ENCODE peak calls at places on chromosome 6, in four cellular contexts. X is nephron progenitor cell, F is thoracic aorta, A is ovary. V is an unnamed sample.

GRCh38 chr6:43803783-43804549 is 34.0 kb downstream of the VEGFA start:
- DNase-seq in X (no peak), F (no peak), A (no peak), V (peak)

GRCh38 chr6:13992417-13993055 is 67.8 kb downstream of the RNF182 start:
- DNase-seq in X (no peak), F (no peak), A (no peak), V (peak)

GRCh38 chr6:84707161-84707560 is 57.2 kb downstream of the TBX18 start:
- DNase-seq in X (no peak), F (no peak), A (no peak), V (no peak)

GRCh38 chr6:31041372-31041974 is 31.2 kb downstream of the MUC22 start:
- DNase-seq in X (no peak), F (no peak), A (no peak), V (no peak)

GRCh38 chr6:151021878-151022277 is 156.4 kb downstream of the MTHFD1L start:
- DNase-seq in X (no peak), F (no peak), A (peak), V (peak)

GRCh38 chr6:48111143-48111506 is at the start of gene PTCHD4:
- DNase-seq in X (no peak), F (no peak), A (no peak), V (peak)

GRCh38 chr6:7758456-7758855 is 32.6 kb downstream of the BMP6 start:
- DNase-seq in X (no peak), F (no peak), A (peak), V (peak)

GRCh38 chr6:31493875-31494694 is 3.9 kb upstream of the MICB start:
- DNase-seq in X (peak), F (peak), A (peak), V (peak)

GRCh38 chr6:13462380-13463326 is 24.7 kb downstream of the GFOD1 start:
- DNase-seq in X (no peak), F (no peak), A (no peak), V (peak)

GRCh38 chr6:108726726-108727339 is 121.4 kb upstream of the ARMC2 start:
- DNase-seq in X (no peak), F (no peak), A (no peak), V (no peak)

GRCh38 chr6:9205645-9206044 is 770.3 kb upstream of the SLC35B3 start:
- DNase-seq in X (no peak), F (no peak), A (no peak), V (no peak)

GRCh38 chr6:124964764-124965105 is 2.5 kb downstream of the RNF217 start:
- DNase-seq in X (no peak), F (no peak), A (no peak), V (no peak)

GRCh38 chr6:4413073-4413472 is 277.7 kb upstream of the ECI2 start:
- DNase-seq in X (no peak), F (no peak), A (no peak), V (peak)

GRCh38 chr6:35019171-35019570 is 122.0 kb downstream of the TCP11 start:
- DNase-seq in X (no peak), F (no peak), A (no peak), V (no peak)

GRCh38 chr6:153872946-153873345 is 166.1 kb upstream of the OPRM1 start:
- DNase-seq in X (no peak), F (no peak), A (no peak), V (peak)

GRCh38 chr6:11331136-11331535 is 98.7 kb upstream of the NEDD9 start:
- DNase-seq in X (no peak), F (no peak), A (no peak), V (no peak)

GRCh38 chr6:159788757-159789376 is 535 bp downstream of the TCP1 start:
- DNase-seq in X (peak), F (no peak), A (no peak), V (peak)

GRCh38 chr6:109165392-109165964 is 70.2 kb downstream of the CEP57L1 start:
- DNase-seq in X (peak), F (no peak), A (no peak), V (peak)

GRCh38 chr6:109202409-109203264 is 107.3 kb downstream of the CEP57L1 start:
- DNase-seq in X (no peak), F (no peak), A (no peak), V (no peak)

GRCh38 chr6:3996349-3996748 is 82.6 kb downstream of the FAM217A start:
- DNase-seq in X (no peak), F (no peak), A (no peak), V (no peak)

GRCh38 chr6:159807150-159807859 is 7.2 kb downstream of the PNLDC1 start:
- DNase-seq in X (no peak), F (no peak), A (no peak), V (peak)

GRCh38 chr6:90082847-90083246 is 188.6 kb downstream of the GJA10 start:
- DNase-seq in X (no peak), F (no peak), A (no peak), V (no peak)

GRCh38 chr6:90088009-90088408 is 193.7 kb downstream of the GJA10 start:
- DNase-seq in X (no peak), F (no peak), A (no peak), V (peak)

GRCh38 chr6:90083891-90084290 is 189.6 kb downstream of the GJA10 start:
- DNase-seq in X (no peak), F (no peak), A (no peak), V (no peak)

GRCh38 chr6:90087103-90087833 is 193.0 kb downstream of the GJA10 start:
- DNase-seq in X (no peak), F (no peak), A (no peak), V (peak)

DNA sequence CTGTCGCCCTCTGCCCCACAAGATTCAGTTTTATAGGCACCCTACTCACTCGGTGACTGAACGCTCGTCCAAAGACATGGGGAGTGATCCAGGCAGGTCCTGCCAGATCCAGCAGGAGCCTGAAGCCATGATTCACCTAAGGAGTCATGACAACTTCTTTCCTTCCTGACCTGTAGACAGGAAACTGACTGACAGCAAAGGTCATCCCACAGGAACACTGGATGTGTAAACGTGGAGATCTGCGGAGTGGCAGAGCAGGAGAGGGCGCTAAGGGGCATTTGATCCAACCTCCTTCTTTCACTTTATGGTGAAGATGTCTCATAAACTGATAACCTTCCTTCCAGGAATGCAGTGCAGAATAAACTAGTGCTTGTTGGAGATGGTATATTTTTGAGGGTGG is 192.2 kb downstream of the GJA10 start:
- DNase-seq in X (no peak), F (no peak), A (no peak), V (no peak)
- TF ChIP-seq CTCF in X (no peak), F (no peak), A (no peak), V (no peak)

GRCh38 chr6:33575211-33575610 is 4.9 kb downstream of the BAK1 start:
- DNase-seq in X (no peak), F (no peak), A (no peak), V (no peak)

GRCh38 chr6:33571637-33572316 is 8.3 kb downstream of the BAK1 start:
- DNase-seq in X (no peak), F (no peak), A (no peak), V (no peak)

GRCh38 chr6:33568826-33569570 is 11.1 kb downstream of the BAK1 start:
- DNase-seq in X (no peak), F (no peak), A (no peak), V (no peak)

GRCh38 chr6:33566182-33567084 is 13.6 kb downstream of the BAK1 start:
- DNase-seq in X (no peak), F (no peak), A (no peak), V (peak)

GRCh38 chr6:33570806-33571636 is 9.1 kb downstream of the BAK1 start:
- DNase-seq in X (peak), F (no peak), A (peak), V (peak)
- TF ChIP-seq CTCF in X (no peak), F (no peak), A (no peak), V (peak)

GRCh38 chr6:56021943-56022342 is 146.6 kb upstream of the BMP5 start:
- DNase-seq in X (no peak), F (no peak), A (no peak), V (no peak)
- TF ChIP-seq CTCF in X (no peak), F (no peak), A (no peak), V (peak)

DNA sequence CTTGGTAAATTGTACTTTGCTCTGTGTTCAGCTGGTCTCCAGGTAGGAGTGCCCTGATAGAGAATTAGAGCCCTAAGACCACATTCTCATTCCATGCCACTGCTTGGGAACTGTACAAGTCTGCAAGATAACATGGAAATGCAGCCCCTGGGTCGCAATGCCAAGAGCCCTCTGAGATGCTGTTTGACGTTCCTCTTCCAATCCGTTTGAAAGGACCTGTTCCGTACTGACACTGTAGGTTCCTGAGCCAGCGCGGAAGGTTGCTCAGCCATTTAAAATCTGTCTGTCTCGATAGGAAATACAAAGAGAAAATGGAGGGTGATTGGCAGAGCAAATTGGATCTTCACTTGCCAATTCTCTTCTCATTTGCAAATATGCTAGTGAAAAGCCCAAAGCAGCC is 100.7 kb upstream of the AFDN start:
- DNase-seq in X (no peak), F (no peak), A (no peak), V (no peak)
- TF ChIP-seq CTCF in X (no peak), F (no peak), A (no peak), V (no peak)

DNA sequence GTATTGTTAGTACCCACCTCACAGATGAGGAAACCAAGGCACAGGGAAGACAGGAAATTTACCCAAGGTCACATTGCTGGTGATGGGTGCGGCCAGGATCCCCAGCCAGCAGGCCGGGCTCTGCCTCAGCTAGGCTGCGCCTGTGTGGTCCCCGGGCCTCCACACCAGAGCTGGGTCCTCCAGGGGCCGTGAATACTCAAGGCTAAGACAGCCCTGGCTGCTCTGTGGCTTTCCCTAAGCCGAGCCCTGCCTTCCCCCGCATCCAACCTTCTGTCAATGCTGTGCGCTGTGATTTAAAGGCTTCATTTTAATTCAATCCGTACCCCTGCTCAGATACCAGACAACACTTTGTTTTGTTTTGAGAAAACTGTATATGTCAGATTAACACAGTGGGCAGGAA is 246.7 kb downstream of the TTLL2 start:
- DNase-seq in X (no peak), F (no peak), A (no peak), V (no peak)
- TF ChIP-seq CTCF in X (no peak), F (no peak), A (no peak), V (no peak)

GRCh38 chr6:128827675-128828464 is 55.1 kb upstream of the LAMA2 start:
- DNase-seq in X (no peak), F (no peak), A (no peak), V (peak)
- TF ChIP-seq CTCF in X (no peak), F (no peak), A (no peak), V (no peak)

DNA sequence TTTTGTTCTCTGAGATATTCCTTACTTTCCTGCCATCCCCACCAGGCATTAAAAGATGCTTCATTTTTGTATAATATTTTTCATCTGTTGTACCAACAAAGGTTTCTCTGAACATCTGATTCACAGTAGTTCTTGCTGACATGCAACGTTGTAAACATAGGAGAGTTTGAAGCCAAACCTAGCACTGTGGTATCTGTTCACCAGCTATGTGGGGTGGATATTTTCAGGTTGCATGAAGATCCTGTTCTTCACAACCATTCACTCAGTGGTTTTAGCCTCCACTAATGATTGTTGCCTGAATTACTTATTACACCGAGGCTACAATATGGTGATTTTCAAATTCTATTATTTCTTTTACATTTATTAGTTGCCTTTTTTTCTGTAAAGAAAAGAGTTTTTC is 56.5 kb downstream of the EYA4 start:
- DNase-seq in X (no peak), F (no peak), A (no peak), V (no peak)
- TF ChIP-seq CTCF in X (no peak), F (no peak), A (no peak), V (no peak)

DNA sequence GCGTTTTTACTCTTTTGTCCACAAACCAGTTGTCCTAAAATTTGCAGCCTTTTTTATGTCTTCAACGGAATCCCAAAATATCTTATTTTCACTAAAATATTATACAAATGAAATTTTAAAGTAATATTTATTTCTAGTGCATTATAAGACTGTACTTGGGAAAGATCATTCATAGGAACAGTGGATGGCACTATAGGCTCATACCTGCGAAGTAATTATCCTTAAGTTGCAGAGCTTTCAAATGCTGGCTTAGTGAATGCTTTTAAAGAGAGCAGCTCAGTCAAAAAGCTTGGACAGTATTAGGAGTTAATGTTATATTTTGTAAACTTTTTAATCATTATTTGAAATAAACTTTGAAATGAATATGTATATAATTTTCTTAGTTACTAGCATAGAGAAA is 254.9 kb downstream of the CDKAL1 start:
- DNase-seq in X (no peak), F (no peak), A (no peak), V (peak)
- TF ChIP-seq CTCF in X (no peak), F (peak), A (no peak), V (no peak)

GRCh38 chr6:1318036-1318435 is 6.1 kb downstream of the FOXQ1 start:
- DNase-seq in X (no peak), F (no peak), A (no peak), V (no peak)

GRCh38 chr6:1317302-1317815 is 5.5 kb downstream of the FOXQ1 start:
- DNase-seq in X (no peak), F (no peak), A (no peak), V (no peak)

GRCh38 chr6:1315560-1316386 is 3.9 kb downstream of the FOXQ1 start:
- DNase-seq in X (no peak), F (no peak), A (no peak), V (no peak)

GRCh38 chr6:1315201-1315559 is 3.3 kb downstream of the FOXQ1 start:
- DNase-seq in X (no peak), F (no peak), A (no peak), V (no peak)

DNA sequence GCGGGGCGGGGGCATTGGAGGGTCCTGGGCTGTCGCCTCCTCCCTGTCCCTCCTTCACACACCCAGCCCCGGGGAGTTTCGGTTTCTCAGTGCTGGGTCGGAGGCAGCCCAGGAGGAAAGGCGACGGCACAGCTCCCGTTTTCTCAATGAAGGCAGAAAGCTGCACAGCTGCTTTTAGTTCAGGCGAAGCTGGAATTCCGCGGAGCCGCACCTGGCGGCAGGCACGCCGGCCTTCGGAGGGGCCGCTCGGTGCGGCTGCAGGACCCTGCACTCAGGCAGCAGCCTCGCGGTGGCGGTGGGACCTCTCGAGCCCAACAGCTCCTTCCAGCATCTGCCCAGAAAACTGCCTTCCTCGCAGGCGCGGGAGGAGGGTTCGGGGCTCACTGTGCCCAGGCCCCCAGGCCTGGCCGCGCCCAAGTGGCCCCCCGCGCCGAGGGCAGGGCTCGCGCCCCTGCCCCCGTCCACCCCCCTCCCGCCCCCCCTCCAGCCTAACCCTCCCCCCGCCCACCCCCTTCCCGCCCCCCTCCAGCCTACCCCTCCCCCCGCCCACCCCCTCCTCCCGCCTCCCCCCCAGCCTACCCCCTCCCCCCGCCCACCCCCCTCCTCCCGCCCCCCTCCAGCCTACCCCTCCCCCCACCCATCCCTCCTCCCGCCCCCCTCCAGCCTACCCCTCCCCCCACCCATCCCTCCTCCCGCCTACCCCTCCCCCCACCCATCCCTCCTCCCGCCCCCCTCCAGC is 4.8 kb downstream of the FOXQ1 start:
- DNase-seq in X (peak), F (no peak), A (no peak), V (no peak)
- TF ChIP-seq CTCF in X (no peak), F (no peak), A (no peak), V (no peak)

DNA sequence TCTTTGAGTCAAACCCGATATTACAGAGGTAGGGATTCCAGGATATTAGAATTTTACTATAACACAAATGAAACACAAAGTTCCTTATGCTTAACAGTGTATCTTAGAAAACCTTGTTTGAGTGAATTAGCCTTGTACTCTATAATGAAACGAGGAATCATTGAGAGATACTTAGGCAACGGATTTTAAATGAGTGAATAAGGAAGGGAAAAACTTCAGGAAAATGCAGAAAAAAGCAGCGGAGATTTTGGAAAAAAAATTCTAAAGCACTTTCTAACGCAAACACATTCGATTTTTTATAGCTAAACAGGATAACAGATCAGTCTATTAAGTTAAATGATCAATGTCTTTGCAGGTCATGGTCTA is 137.3 kb downstream of the HFE start:
- DNase-seq in X (no peak), F (no peak), A (no peak), V (no peak)
- TF ChIP-seq CTCF in X (no peak), F (no peak), A (no peak), V (no peak)

V was measured in fibroblast of lung.